ENCODE peak calls at places on chromosome 7, in five cellular contexts. H is NCI-H1092; W is EH; N is stimulated activated CD8-positive, alpha-beta memory T cell treated with anti-CD3 and anti-CD28 coated beads, Interleukin-4, amount 100 ng/mL, for 24 hours; M is AG09309. C is an unnamed sample.

GRCh38 chr7:44979481-44980392 is 922 bp upstream of the MYO1G start:
- DNase-seq in M (no peak), W (peak; percentile 72), N (no peak), H (no peak), C (no peak)

GRCh38 chr7:122528879-122529481 is 169.9 kb downstream of the RNF133 start:
- DNase-seq in W (peak; percentile 44), H (peak; percentile 41), M (peak; percentile 5), N (no peak), C (no peak)

GRCh38 chr7:108425876-108426275 is 30.4 kb downstream of the NRCAM start:
- DNase-seq in H (no peak), W (no peak), M (no peak), N (no peak), C (no peak)

GRCh38 chr7:132435016-132435990 is 141.0 kb downstream of the PLXNA4 start:
- DNase-seq in W (no peak), H (peak; percentile 32), M (no peak), N (no peak), C (no peak)

GRCh38 chr7:27947581-27948278 is 207.8 kb downstream of the TAX1BP1 start:
- DNase-seq in N (no peak), W (no peak), H (no peak), M (no peak), C (no peak)

GRCh38 chr7:45176886-45177731 is 19.5 kb downstream of the RAMP3 start:
- DNase-seq in H (no peak), M (no peak), N (no peak), W (no peak), C (no peak)

GRCh38 chr7:69049341-69049740 is 548.9 kb upstream of the AUTS2 start:
- DNase-seq in W (peak; percentile 16), M (no peak), N (no peak), H (no peak), C (no peak)

GRCh38 chr7:43113622-43114450 is 1.4 kb downstream of the HECW1 start:
- DNase-seq in N (no peak), M (no peak), W (no peak), H (no peak), C (peak; percentile 44)

GRCh38 chr7:139370943-139371313 is 11.2 kb downstream of the LUC7L2 start:
- DNase-seq in W (no peak), H (no peak), M (no peak), N (no peak), C (no peak)

GRCh38 chr7:137538361-137538762 is 194.8 kb upstream of the PTN start:
- DNase-seq in W (peak; percentile 78), H (no peak), N (no peak), M (peak; percentile 3), C (no peak)

GRCh38 chr7:44772867-44773266 is 23.6 kb upstream of the PPIA start:
- DNase-seq in N (no peak), H (no peak), M (no peak), W (no peak), C (no peak)

GRCh38 chr7:116810267-116811116 is 51.9 kb upstream of the CAPZA2 start:
- DNase-seq in N (no peak), H (no peak), W (peak; percentile 51), M (no peak), C (no peak)

GRCh38 chr7:78225534-78225933 is 427.0 kb downstream of the PHTF2 start:
- DNase-seq in N (no peak), H (no peak), W (peak; percentile 78), M (no peak), C (no peak)

GRCh38 chr7:84216477-84216876 is 21.9 kb upstream of the SEMA3A start:
- DNase-seq in H (no peak), W (peak; percentile 75), N (no peak), M (no peak), C (no peak)

GRCh38 chr7:151756076-151756731 is 120.7 kb downstream of the PRKAG2 start:
- DNase-seq in H (no peak), M (no peak), N (peak; percentile 39), W (peak; percentile 77), C (peak; percentile 63)

GRCh38 chr7:49580000-49580399 is 193.4 kb upstream of the VWC2 start:
- DNase-seq in N (no peak), H (no peak), M (no peak), W (no peak), C (no peak)

GRCh38 chr7:79091661-79092060 is 361.8 kb downstream of the MAGI2 start:
- DNase-seq in W (peak; percentile 67), M (peak; percentile 78), N (no peak), H (no peak), C (no peak)

GRCh38 chr7:8177109-8177933 is 84.6 kb downstream of the ICA1 start:
- DNase-seq in N (no peak), W (no peak), M (no peak), H (no peak), C (peak; percentile 30)

GRCh38 chr7:31963569-31964175 is 106.5 kb downstream of the PDE1C start:
- DNase-seq in N (no peak), W (no peak), M (no peak), H (no peak), C (no peak)

GRCh38 chr7:22210355-22210754 is 146.6 kb downstream of the RAPGEF5 start:
- DNase-seq in W (no peak), H (no peak), N (no peak), M (no peak), C (no peak)

GRCh38 chr7:73811760-73812168 is 19.0 kb upstream of the CLDN4 start:
- DNase-seq in W (peak; percentile 75), N (peak; percentile 42), H (peak; percentile 46), M (peak; percentile 14), C (peak; percentile 40)

GRCh38 chr7:21338728-21339164 is 89.1 kb upstream of the SP4 start:
- DNase-seq in W (no peak), M (no peak), H (no peak), N (peak; percentile 36), C (no peak)

GRCh38 chr7:48708635-48709034 is 215.7 kb upstream of the CDC14C start:
- DNase-seq in H (no peak), W (no peak), M (no peak), N (no peak), C (no peak)

GRCh38 chr7:39749717-39750116 is 126.3 kb downstream of the RALA start:
- DNase-seq in H (no peak), M (no peak), N (no peak), W (no peak), C (no peak)

GRCh38 chr7:35680403-35681013 is 14.4 kb downstream of the HERPUD2 start:
- DNase-seq in W (no peak), H (no peak), M (no peak), N (no peak), C (peak; percentile 17)

GRCh38 chr7:20783716-20784310 is 2.9 kb downstream of the SP8 start:
- DNase-seq in W (peak; percentile 21), N (no peak), H (peak; percentile 51), M (no peak), C (no peak)

GRCh38 chr7:4738711-4739527 is 36.5 kb upstream of the AP5Z1 start:
- DNase-seq in W (peak; percentile 86), N (no peak), H (no peak), M (peak; percentile 45), C (no peak)

GRCh38 chr7:957418-958220 is 3.1 kb upstream of the ADAP1 start:
- DNase-seq in W (no peak), H (no peak), N (no peak), M (no peak), C (no peak)

GRCh38 chr7:149760538-149760937 is 12.8 kb downstream of the ZNF467 start:
- DNase-seq in H (no peak), W (no peak), N (no peak), M (no peak), C (no peak)

GRCh38 chr7:69992938-69993337 is 394.7 kb downstream of the AUTS2 start:
- DNase-seq in W (no peak), H (no peak), N (no peak), M (no peak), C (no peak)

GRCh38 chr7:42272793-42273665 is 36.0 kb upstream of the GLI3 start:
- DNase-seq in W (peak; percentile 85), H (no peak), M (peak; percentile 44), N (no peak), C (no peak)

GRCh38 chr7:159095979-159096411 is 48.7 kb downstream of the VIPR2 start:
- DNase-seq in M (no peak), H (no peak), N (no peak), W (no peak), C (no peak)

GRCh38 chr7:5214236-5214635 is 24.2 kb downstream of the WIPI2 start:
- DNase-seq in W (no peak), N (no peak), H (no peak), M (no peak), C (no peak)

GRCh38 chr7:122989041-122989440 is 6.5 kb downstream of the TAS2R16 start:
- DNase-seq in W (no peak), M (no peak), N (no peak), H (no peak), C (no peak)

GRCh38 chr7:52184006-52184703 is 851.3 kb upstream of the POM121L12 start:
- DNase-seq in W (no peak), H (no peak), N (no peak), M (no peak), C (no peak)